ENCODE peak calls at places on chromosomes 6 and 20, in four cellular contexts. J is astrocyte, R is cardiac fibroblast, S is breast epithelium. P is an unnamed sample.

GRCh38 chr6:27168586-27169443 is 78.7 kb upstream of the PRSS16 start:
- DNase-seq in R (peak; percentile 48), J (peak; percentile 86), S (no peak), P (peak; percentile 60)

GRCh38 chr6:71383476-71383875 is 94.9 kb downstream of the OGFRL1 start:
- DNase-seq in R (no peak), S (no peak), J (no peak), P (no peak)

GRCh38 chr6:146892613-146893401 is 294.0 kb downstream of the ADGB start:
- DNase-seq in R (peak; percentile 70), S (no peak), J (peak; percentile 97), P (peak; percentile 86)

GRCh38 chr6:127301199-127301700 is 34.6 kb downstream of the RNF146 start:
- DNase-seq in R (peak; percentile 63), S (no peak), J (peak; percentile 63), P (no peak)

GRCh38 chr20:57594092-57594911 is 25.9 kb downstream of the ZBP1 start:
- DNase-seq in J (no peak), R (peak; percentile 43), S (no peak), P (no peak)

GRCh38 chr6:134420638-134421181 is 102.8 kb upstream of the SGK1 start:
- DNase-seq in R (peak; percentile 74), S (no peak), J (peak; percentile 92), P (no peak)

GRCh38 chr20:43564993-43565757 is 6.3 kb downstream of the SGK2 start:
- DNase-seq in J (no peak), S (no peak), R (no peak), P (no peak)

GRCh38 chr6:66578362-66578761 is 871.3 kb upstream of the EYS start:
- DNase-seq in S (no peak), R (no peak), J (no peak), P (no peak)

GRCh38 chr6:84804720-84805119 is 40.3 kb upstream of the TBX18 start:
- DNase-seq in S (no peak), J (peak; percentile 3), R (no peak), P (no peak)

GRCh38 chr6:139250296-139251274 is 41.2 kb downstream of the TXLNB start:
- DNase-seq in S (no peak), R (peak; percentile 52), J (no peak), P (peak; percentile 21)

GRCh38 chr6:53727748-53728147 is 62.2 kb upstream of the KLHL31 start:
- DNase-seq in S (no peak), R (no peak), J (peak; percentile 81), P (no peak)

GRCh38 chr20:47311967-47312681 is 44.4 kb downstream of the ZMYND8 start:
- DNase-seq in R (no peak), S (no peak), J (no peak), P (no peak)

GRCh38 chr6:10441004-10441654 is 26.3 kb upstream of the TFAP2A start:
- DNase-seq in J (peak; percentile 97), S (no peak), R (peak; percentile 93), P (no peak)

GRCh38 chr6:32973934-32974333 is 5.5 kb downstream of the BRD2 start:
- DNase-seq in R (peak; percentile 74), J (peak; percentile 49), S (no peak), P (no peak)

GRCh38 chr6:166683477-166683876 is 56.4 kb upstream of the RPS6KA2 start:
- DNase-seq in R (peak; percentile 19), J (peak; percentile 80), S (no peak), P (no peak)

GRCh38 chr6:52929321-52930164 is 20.0 kb upstream of the GSTA3 start:
- DNase-seq in S (no peak), J (peak; percentile 87), R (peak; percentile 79), P (peak; percentile 30)

GRCh38 chr6:103675807-103676406 is 1183.8 kb downstream of the HACE1 start:
- DNase-seq in R (no peak), S (no peak), J (no peak), P (no peak)

GRCh38 chr6:112951829-112952228 is 604.7 kb downstream of the RFPL4B start:
- DNase-seq in S (no peak), J (no peak), R (peak; percentile 70), P (no peak)

GRCh38 chr6:14417377-14417776 is 299.8 kb downstream of the CD83 start:
- DNase-seq in S (no peak), R (no peak), J (no peak), P (no peak)

GRCh38 chr20:39825524-39825923 is 863.4 kb downstream of the DHX35 start:
- DNase-seq in S (peak; percentile 74), J (no peak), R (no peak), P (no peak)

GRCh38 chr6:116316772-116317467 is 37.2 kb upstream of the TSPYL1 start:
- DNase-seq in S (no peak), R (no peak), J (no peak), P (no peak)

GRCh38 chr6:31202259-31203166 is 32.0 kb upstream of the POU5F1 start:
- DNase-seq in R (no peak), J (no peak), S (no peak), P (no peak)

GRCh38 chr6:30355281-30355680 is 10.3 kb downstream of the RPP21 start:
- DNase-seq in R (no peak), J (no peak), S (no peak), P (no peak)

GRCh38 chr20:51470907-51471411 is 71.6 kb downstream of the NFATC2 start:
- DNase-seq in R (no peak), S (no peak), J (no peak), P (no peak)

GRCh38 chr6:37456816-37457560 is 24.0 kb downstream of the CMTR1 start:
- DNase-seq in R (peak; percentile 93), S (no peak), J (peak; percentile 89), P (no peak)

GRCh38 chr20:38755324-38755910 is 7.2 kb downstream of the ACTR5 start:
- DNase-seq in J (no peak), S (no peak), R (no peak), P (no peak)

GRCh38 chr6:551405-551804 is 105.5 kb downstream of the HUS1B start:
- DNase-seq in S (no peak), R (peak; percentile 19), J (peak; percentile 13), P (peak; percentile 21)

GRCh38 chr6:21587925-21588811 is 5.4 kb upstream of the SOX4 start:
- DNase-seq in S (peak; percentile 51), R (peak; percentile 63), J (peak; percentile 66), P (no peak)

GRCh38 chr6:39080246-39080875 is 31.8 kb downstream of the GLP1R start:
- DNase-seq in S (no peak), J (no peak), R (no peak), P (no peak)

GRCh38 chr6:119683022-119683421 is 333.5 kb upstream of the MAN1A1 start:
- DNase-seq in S (no peak), J (no peak), R (no peak), P (no peak)

GRCh38 chr6:150567360-150567759 is 32.3 kb upstream of the PLEKHG1 start:
- DNase-seq in J (no peak), R (peak; percentile 7), S (no peak), P (no peak)

GRCh38 chr20:19406371-19406770 is 193.9 kb downstream of the SLC24A3 start:
- DNase-seq in J (no peak), R (no peak), S (no peak), P (no peak)

GRCh38 chr6:139588076-139588639 is 213.7 kb upstream of the CITED2 start:
- DNase-seq in S (no peak), J (peak; percentile 83), R (peak; percentile 53), P (no peak)

GRCh38 chr6:26420607-26421235 is 18.6 kb downstream of the BTN3A1 start:
- DNase-seq in S (peak; percentile 20), J (peak; percentile 33), R (peak; percentile 46), P (no peak)

GRCh38 chr6:44041461-44042260 is 85.6 kb downstream of the MRPL14 start:
- DNase-seq in S (peak; percentile 76), R (peak; percentile 94), J (peak; percentile 99), P (peak; percentile 93)

GRCh38 chr20:53381568-53382262 is 211.9 kb downstream of the ZNF217 start:
- DNase-seq in J (no peak), S (no peak), R (no peak), P (no peak)

GRCh38 chr6:170062209-170062903 is 228.5 kb downstream of the DLL1 start:
- DNase-seq in S (no peak), J (no peak), R (no peak), P (no peak)

GRCh38 chr6:16482702-16483314 is 244.4 kb downstream of the GMPR start:
- DNase-seq in R (no peak), S (no peak), J (no peak), P (no peak)
- TF ChIP-seq CTCF in R (no peak), S (no peak), J (no peak), P (no peak)

DNA sequence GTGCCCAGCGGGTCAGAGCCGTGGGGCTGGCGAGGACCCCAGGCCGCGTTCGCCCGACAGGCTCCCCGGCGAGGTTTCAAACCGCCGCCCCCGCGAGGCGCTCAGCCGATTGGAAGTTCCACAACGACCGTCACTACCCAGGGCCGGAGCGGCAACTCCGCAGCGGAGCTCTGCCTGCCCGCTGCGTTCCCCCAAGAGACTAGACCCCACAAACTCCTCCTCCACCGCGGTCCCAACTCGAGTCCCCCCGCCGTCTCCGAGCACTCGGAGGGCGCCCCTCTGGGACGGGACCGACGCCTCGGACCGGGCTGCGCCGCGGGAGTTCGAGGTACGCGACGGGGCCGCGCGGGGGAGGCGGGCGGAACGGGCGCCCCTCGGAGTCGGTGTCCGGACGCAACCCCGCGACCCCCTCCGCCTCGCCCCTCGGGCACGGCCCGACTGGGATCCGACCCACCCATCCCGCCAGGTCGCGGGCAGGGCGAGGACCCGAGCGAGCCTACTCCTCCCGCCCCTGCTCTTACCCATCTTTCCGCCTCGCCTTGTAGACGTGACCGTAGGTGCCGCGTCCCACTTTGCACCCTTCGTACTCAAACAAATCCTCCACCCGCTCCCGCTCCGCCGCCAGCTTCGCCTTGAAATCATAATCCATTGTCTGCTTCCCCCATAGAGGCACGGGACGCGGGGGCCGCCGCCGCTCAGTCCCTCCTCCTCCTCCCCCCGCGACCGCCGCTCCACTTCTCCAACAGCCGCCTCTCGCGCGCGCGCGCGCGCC is 595 bp downstream of the CDK19 start:
- DNase-seq in R (peak; percentile 53), J (peak; percentile 23), S (peak; percentile 24), P (no peak)
- TF ChIP-seq CTCF in R (no peak), J (no peak), S (no peak), P (no peak)

GRCh38 chr20:1185316-1185741 is 548 bp upstream of the TMEM74B start:
- DNase-seq in S (no peak), J (no peak), R (no peak), P (no peak)

GRCh38 chr20:1182136-1182535 is 2.6 kb downstream of the TMEM74B start:
- DNase-seq in S (no peak), R (no peak), J (no peak), P (no peak)

GRCh38 chr20:1184638-1185315 is at the start of gene TMEM74B:
- DNase-seq in R (no peak), S (no peak), J (no peak), P (no peak)

GRCh38 chr20:1184260-1184637 is 532 bp downstream of the TMEM74B start:
- DNase-seq in S (no peak), R (no peak), J (no peak), P (no peak)

GRCh38 chr20:1183153-1183552 is 1.6 kb downstream of the TMEM74B start:
- DNase-seq in R (no peak), S (no peak), J (no peak), P (no peak)
- TF ChIP-seq CTCF in R (no peak), S (no peak), J (no peak), P (no peak)

DNA sequence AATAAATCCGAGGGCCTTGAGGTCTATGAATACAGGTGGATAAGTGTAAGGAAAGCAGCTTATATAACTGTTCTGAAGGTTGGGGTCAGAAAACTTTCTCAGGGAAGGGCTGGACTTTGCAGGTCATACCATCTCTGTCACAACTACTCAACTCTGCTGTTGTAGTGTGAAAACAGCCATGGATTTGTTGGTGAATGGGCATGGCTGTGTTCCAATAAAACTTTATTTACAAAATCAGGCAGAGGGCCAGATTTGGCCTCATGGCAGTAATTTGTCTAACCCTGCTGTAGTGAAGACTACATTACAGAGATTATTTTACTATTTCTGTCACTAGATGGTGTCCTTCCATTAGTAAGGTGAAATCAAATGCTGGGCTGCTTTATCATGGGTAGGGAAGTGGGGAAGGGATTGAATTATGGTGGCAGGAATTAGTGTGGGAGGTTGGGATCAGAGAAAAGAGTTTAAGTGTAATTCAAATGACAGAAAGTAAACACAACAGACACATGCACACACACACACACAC is 409.6 kb upstream of the CHD6 start:
- DNase-seq in S (no peak), R (no peak), J (no peak), P (no peak)
- TF ChIP-seq CTCF in S (no peak), R (no peak), J (no peak), P (no peak)

P was measured in HFF-Myc.